ENCODE peak calls at places on chromosome 15, in seven cellular contexts. E, X, Y, D, G, I and B are unnamed samples.

GRCh38 chr15:41880156-41880877 is 13.5 kb downstream of the SPTBN5 start:
- DNase-seq in E (no peak), X (no peak), Y (no peak), D (no peak), G (no peak), I (no peak), B (no peak)

GRCh38 chr15:81038975-81039607 is 38.4 kb downstream of the TLNRD1 start:
- DNase-seq in E (no peak), X (no peak), Y (no peak), D (no peak), G (no peak), I (no peak), B (no peak)

GRCh38 chr15:68205949-68206539 is 912 bp upstream of the CALML4 start:
- DNase-seq in E (no peak), X (no peak), Y (peak; percentile 95), D (no peak), G (no peak), I (peak; percentile 89), B (no peak)

GRCh38 chr15:55970286-55970685 is 23.1 kb downstream of the NEDD4 start:
- DNase-seq in E (no peak), X (no peak), Y (no peak), D (no peak), G (no peak), I (no peak), B (no peak)

GRCh38 chr15:31455499-31455898 is 128.9 kb downstream of the KLF13 start:
- DNase-seq in E (no peak), X (no peak), Y (no peak), D (no peak), G (no peak), I (peak; percentile 28), B (no peak)

GRCh38 chr15:85499498-85499897 is 119.1 kb downstream of the AKAP13 start:
- DNase-seq in E (no peak), X (no peak), Y (no peak), D (no peak), G (no peak), I (no peak), B (no peak)

GRCh38 chr15:96421211-96421610 is 90.7 kb downstream of the NR2F2 start:
- DNase-seq in E (no peak), X (peak; percentile 50), Y (no peak), D (peak; percentile 39), G (no peak), I (no peak), B (no peak)

GRCh38 chr15:99014803-99015676 is 7.4 kb upstream of the PGPEP1L start:
- DNase-seq in E (no peak), X (peak; percentile 91), Y (peak; percentile 57), D (peak; percentile 65), G (no peak), I (peak; percentile 90), B (no peak)

GRCh38 chr15:91099616-91100560 is at the start of gene SV2B:
- DNase-seq in E (no peak), X (peak; percentile 83), Y (no peak), D (peak; percentile 24), G (no peak), I (peak; percentile 91), B (no peak)

GRCh38 chr15:42919794-42920280 is 741 bp downstream of the TTBK2 start:
- DNase-seq in E (no peak), X (peak; percentile 51), Y (peak; percentile 44), D (peak; percentile 41), G (no peak), I (no peak), B (no peak)

GRCh38 chr15:90003736-90004135 is 2.6 kb downstream of the ZNF710 start:
- DNase-seq in E (no peak), X (no peak), Y (no peak), D (no peak), G (no peak), I (peak; percentile 81), B (no peak)

GRCh38 chr15:48913141-48913540 is 35.2 kb downstream of the EID1 start:
- DNase-seq in E (no peak), X (no peak), Y (no peak), D (no peak), G (no peak), I (no peak), B (no peak)

GRCh38 chr15:99424978-99425665 is 140.7 kb upstream of the MEF2A start:
- DNase-seq in E (peak; percentile 37), X (no peak), Y (no peak), D (peak; percentile 83), G (no peak), I (peak; percentile 87), B (peak; percentile 52)

GRCh38 chr15:26891448-26891881 is 24.6 kb downstream of the GABRA5 start:
- DNase-seq in E (no peak), X (peak; percentile 91), Y (peak; percentile 50), D (peak; percentile 82), G (peak; percentile 5), I (peak; percentile 89), B (peak; percentile 30)

GRCh38 chr15:86347245-86347644 is 267.6 kb downstream of the AGBL1 start:
- DNase-seq in E (no peak), X (no peak), Y (no peak), D (no peak), G (no peak), I (no peak), B (no peak)

GRCh38 chr15:39432007-39432406 is 148.9 kb upstream of the THBS1 start:
- DNase-seq in E (no peak), X (no peak), Y (no peak), D (no peak), G (no peak), I (no peak), B (no peak)

GRCh38 chr15:72532991-72533601 is 59.0 kb downstream of the ARIH1 start:
- DNase-seq in E (no peak), X (peak; percentile 17), Y (no peak), D (peak; percentile 21), G (no peak), I (no peak), B (no peak)
- TF ChIP-seq CTCF in E (no peak), X (peak; percentile 47), Y (no peak), D (peak; percentile 59), G (peak; percentile 71), I (no peak), B (peak; percentile 31)

DNA sequence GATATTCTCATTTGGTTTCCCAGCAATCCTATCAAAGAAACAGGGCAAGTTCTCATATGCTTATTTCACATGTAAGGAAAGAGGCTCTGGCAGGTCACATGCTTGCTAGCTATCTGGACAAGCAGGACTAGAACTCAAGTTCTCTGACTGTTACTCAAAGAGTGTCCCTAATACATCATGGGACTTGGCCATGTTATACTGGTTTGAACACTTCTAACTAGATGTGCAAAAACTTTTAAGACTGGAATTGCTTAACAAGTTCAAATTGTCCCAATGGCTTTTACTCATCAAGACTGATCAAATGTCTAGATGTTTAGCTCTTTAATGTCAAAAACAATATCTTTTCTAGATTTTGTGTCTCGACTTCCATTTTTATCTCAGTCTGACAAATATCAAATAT is 6.8 kb downstream of the GATM start:
- DNase-seq in E (no peak), X (no peak), Y (no peak), D (no peak), G (no peak), I (no peak), B (no peak)
- H3K4me3 ChIP-seq in E (no peak overlapping the region), X (no peak overlapping the region), Y (no peak overlapping the region), D (no peak overlapping the region), G (no peak overlapping the region), I (no peak overlapping the region), B (no peak overlapping the region)

DNA sequence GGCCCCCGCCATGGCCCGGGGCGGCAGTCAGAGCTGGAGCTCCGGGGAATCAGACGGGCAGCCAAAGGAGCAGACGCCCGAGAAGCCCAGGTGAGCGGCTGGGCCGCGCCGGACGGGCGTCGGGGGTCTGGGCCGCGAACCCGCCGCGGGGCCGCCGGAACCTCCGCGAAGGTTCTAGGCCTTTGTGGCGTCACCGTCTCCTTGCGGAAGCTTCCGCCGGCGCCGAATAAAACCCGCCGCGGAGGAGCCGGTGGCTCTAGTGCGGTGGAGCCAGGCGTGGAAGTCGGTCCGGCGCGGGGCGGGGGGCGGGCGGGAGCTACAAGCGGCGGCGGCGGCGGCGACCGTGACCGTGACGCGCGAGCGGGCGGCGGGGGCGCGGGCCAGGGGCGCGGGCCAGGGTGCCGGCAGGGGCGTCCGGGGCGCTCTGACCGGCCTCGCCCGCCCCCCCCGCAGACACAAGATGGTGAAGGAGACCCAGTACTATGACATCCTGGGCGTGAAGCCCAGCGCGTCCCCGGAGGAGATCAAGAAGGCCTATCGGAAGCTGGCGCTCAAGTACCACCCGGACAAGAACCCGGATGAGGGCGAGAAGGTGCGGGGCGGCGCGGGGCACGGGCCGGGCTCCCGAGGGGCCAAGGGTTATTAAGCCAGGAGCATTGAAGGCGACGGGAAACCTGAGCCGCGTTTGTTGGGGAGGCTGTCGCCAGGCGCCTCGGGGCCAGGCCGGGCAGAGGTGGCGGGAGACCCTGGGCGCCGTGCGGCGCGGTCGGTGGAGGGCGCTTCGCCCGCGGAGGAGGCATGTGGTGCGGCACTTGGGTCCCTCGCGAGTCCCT is at the start of gene DNAJA4:
- DNase-seq in E (no peak), X (peak; percentile 17), Y (peak; percentile 63), D (peak; percentile 52), G (no peak), I (peak; percentile 90), B (no peak)
- TF ChIP-seq CTCF in E (no peak), X (no peak), Y (no peak), D (peak; percentile 15), G (peak; percentile 56), I (no peak), B (no peak)

GRCh38 chr15:22951031-22951380 is 29.2 kb downstream of the CYFIP1 start:
- DNase-seq in E (no peak), X (no peak), Y (no peak), D (no peak), G (no peak), I (no peak), B (no peak)

GRCh38 chr15:22950211-22950990 is 29.8 kb downstream of the CYFIP1 start:
- DNase-seq in E (no peak), X (no peak), Y (no peak), D (no peak), G (no peak), I (no peak), B (no peak)

GRCh38 chr15:22948056-22948455 is 32.1 kb downstream of the CYFIP1 start:
- DNase-seq in E (no peak), X (no peak), Y (no peak), D (no peak), G (no peak), I (no peak), B (no peak)

GRCh38 chr15:22947101-22948000 is 32.8 kb downstream of the CYFIP1 start:
- DNase-seq in E (no peak), X (no peak), Y (no peak), D (no peak), G (no peak), I (no peak), B (no peak)

DNA sequence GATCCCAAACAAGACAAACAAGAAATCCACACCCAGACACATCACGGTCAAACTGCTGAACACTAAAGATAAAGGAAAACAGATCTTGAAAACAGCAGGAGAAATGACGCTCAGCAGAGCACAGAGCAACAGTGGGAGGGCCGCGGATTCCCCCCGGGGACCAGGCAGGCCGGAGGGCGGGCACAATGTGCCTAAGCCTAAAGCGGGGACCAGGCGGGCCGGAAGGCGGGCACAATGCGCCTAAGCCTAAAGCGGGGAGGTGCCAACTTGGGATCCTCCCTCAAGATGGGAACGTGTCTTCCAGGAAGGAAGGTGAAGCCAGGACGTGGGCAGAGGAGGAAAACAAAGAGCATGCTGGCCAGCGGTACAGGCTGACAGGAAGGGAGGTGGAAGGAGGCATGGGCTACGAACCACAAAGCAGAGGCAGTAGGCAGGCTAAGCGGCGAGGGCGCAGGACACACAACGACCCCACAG is 31.1 kb downstream of the CYFIP1 start:
- DNase-seq in E (no peak), X (peak; percentile 83), Y (peak; percentile 59), D (peak; percentile 69), G (no peak), I (no peak), B (peak; percentile 29)
- H3K4me3 ChIP-seq in E (no peak overlapping the region), X (no peak overlapping the region), Y (no peak overlapping the region), D (peak overlapping the region; percentile 20), G (no peak overlapping the region), I (no peak overlapping the region), B (no peak overlapping the region)

GRCh38 chr15:28873585-28874139 is 12.1 kb upstream of the APBA2 start:
- DNase-seq in E (no peak), X (no peak), Y (no peak), D (peak; percentile 56), G (no peak), I (no peak), B (no peak)
- TF ChIP-seq CTCF in E (no peak), X (no peak), Y (no peak), D (peak; percentile 46), G (no peak), I (no peak), B (no peak)